ENCODE peak calls at places on chromosomes 16 and 17, in four cellular contexts. D, P, E and R are unnamed samples.

GRCh38 chr17:63578769-63579111 is 22.0 kb upstream of the TACO1 start:
- DNase-seq in E (no peak), P (no peak), D (no peak), R (no peak)

GRCh38 chr16:80129791-80130190 is 411.0 kb upstream of the DYNLRB2 start:
- DNase-seq in P (no peak), D (no peak), E (no peak), R (no peak)

GRCh38 chr17:8563981-8564602 is 66.4 kb downstream of the MYH10 start:
- DNase-seq in E (no peak), P (no peak), D (no peak), R (no peak)

GRCh38 chr17:38415250-38416194 is 12.7 kb upstream of the ARHGAP23 start:
- DNase-seq in E (peak; percentile 61), D (no peak), P (peak; percentile 64), R (peak; percentile 74)

GRCh38 chr16:508884-509736 is 18.4 kb upstream of the CAPN15 start:
- DNase-seq in E (no peak), P (no peak), D (no peak), R (no peak)

GRCh38 chr16:21156767-21157467 is 1.6 kb upstream of the LDAF1 start:
- DNase-seq in P (peak; percentile 78), E (peak; percentile 75), D (peak; percentile 41), R (peak; percentile 59)

GRCh38 chr16:31105677-31106213 is 2.4 kb upstream of the BCKDK start:
- DNase-seq in P (peak; percentile 82), E (peak; percentile 75), D (no peak), R (peak; percentile 93)

GRCh38 chr17:28874750-28875149 is 19.9 kb downstream of the ERAL1 start:
- DNase-seq in D (no peak), E (no peak), P (no peak), R (no peak)

GRCh38 chr17:66200685-66201092 is 8.8 kb upstream of the CEP112 start:
- DNase-seq in P (peak; percentile 89), E (peak; percentile 76), D (peak; percentile 28), R (peak; percentile 89)

GRCh38 chr17:64020068-64020766 is at the start of gene ICAM2:
- DNase-seq in D (no peak), P (no peak), E (no peak), R (peak; percentile 55)

GRCh38 chr16:57190136-57190535 is 4.0 kb downstream of the RSPRY1 start:
- DNase-seq in P (no peak), E (no peak), D (no peak), R (no peak)

GRCh38 chr17:77892469-77893143 is 65.9 kb upstream of the TNRC6C start:
- DNase-seq in P (no peak), D (no peak), E (peak; percentile 82), R (peak; percentile 69)

GRCh38 chr17:79932907-79933306 is 93.7 kb upstream of the CBX4 start:
- DNase-seq in D (no peak), P (no peak), E (no peak), R (no peak)

GRCh38 chr17:30186761-30187160 is 48.7 kb downstream of the SLC6A4 start:
- DNase-seq in E (no peak), P (no peak), D (no peak), R (no peak)

GRCh38 chr16:67942200-67942509 is 1.8 kb downstream of the LCAT start:
- DNase-seq in P (peak; percentile 67), E (peak; percentile 73), D (no peak), R (peak; percentile 81)

GRCh38 chr17:77882481-77883212 is 75.9 kb upstream of the TNRC6C start:
- DNase-seq in E (no peak), P (peak; percentile 31), D (no peak), R (peak; percentile 61)

GRCh38 chr17:43540821-43541674 is 5.1 kb downstream of the ETV4 start:
- DNase-seq in P (no peak), D (no peak), E (peak; percentile 56), R (no peak)

GRCh38 chr17:74185786-74186185 is 17.7 kb upstream of the RPL38 start:
- DNase-seq in P (no peak), D (no peak), E (no peak), R (no peak)

GRCh38 chr17:32142857-32143524 is 689 bp downstream of the RHOT1 start:
- DNase-seq in E (peak; percentile 61), D (no peak), P (peak; percentile 46), R (peak; percentile 77)

GRCh38 chr16:69097425-69097824 is 8.0 kb upstream of the HAS3 start:
- DNase-seq in P (no peak), D (no peak), E (no peak), R (no peak)

GRCh38 chr17:48352630-48353029 is 77.4 kb downstream of the SKAP1 start:
- DNase-seq in D (no peak), E (no peak), P (no peak), R (no peak)

GRCh38 chr16:88839745-88840588 is 16.8 kb downstream of the GALNS start:
- DNase-seq in D (no peak), P (no peak), E (no peak), R (no peak)

GRCh38 chr16:86092586-86093480 is 193.9 kb downstream of the IRF8 start:
- DNase-seq in P (no peak), E (no peak), D (no peak), R (no peak)

GRCh38 chr16:85347213-85347591 is 234.9 kb upstream of the CIBAR2 start:
- DNase-seq in P (peak; percentile 52), D (no peak), E (peak; percentile 60), R (peak; percentile 72)

GRCh38 chr16:88804552-88805339 is 1.2 kb downstream of the CDT1 start:
- DNase-seq in E (no peak), D (no peak), P (no peak), R (peak; percentile 82)

GRCh38 chr17:18184143-18185007 is 747 bp downstream of the ALKBH5 start:
- DNase-seq in E (peak; percentile 68), D (no peak), P (peak; percentile 56), R (peak; percentile 82)

GRCh38 chr17:62703269-62703775 is 75.9 kb downstream of the MRC2 start:
- DNase-seq in E (no peak), P (peak; percentile 70), D (no peak), R (no peak)

GRCh38 chr17:17835415-17836249 is 1.2 kb downstream of the SREBF1 start:
- DNase-seq in P (no peak), E (no peak), D (no peak), R (peak; percentile 45)

GRCh38 chr17:39270923-39271322 is 45.2 kb upstream of the STAC2 start:
- DNase-seq in E (no peak), P (peak; percentile 48), D (no peak), R (peak; percentile 86)

GRCh38 chr17:42309142-42309541 is 20.8 kb downstream of the STAT5A start:
- DNase-seq in E (no peak), D (no peak), P (no peak), R (no peak)
- H3K27ac ChIP-seq in E (no peak overlapping the region), D (no peak overlapping the region), P (no peak overlapping the region), R (no peak overlapping the region)

GRCh38 chr17:71682174-71682494 is 438.7 kb upstream of the SOX9 start:
- DNase-seq in D (no peak), E (no peak), P (no peak), R (no peak)

GRCh38 chr17:71677444-71677843 is 443.4 kb upstream of the SOX9 start:
- DNase-seq in D (no peak), P (no peak), E (no peak), R (no peak)

GRCh38 chr17:71681427-71682173 is 439.2 kb upstream of the SOX9 start:
- DNase-seq in P (no peak), E (no peak), D (no peak), R (no peak)

DNA sequence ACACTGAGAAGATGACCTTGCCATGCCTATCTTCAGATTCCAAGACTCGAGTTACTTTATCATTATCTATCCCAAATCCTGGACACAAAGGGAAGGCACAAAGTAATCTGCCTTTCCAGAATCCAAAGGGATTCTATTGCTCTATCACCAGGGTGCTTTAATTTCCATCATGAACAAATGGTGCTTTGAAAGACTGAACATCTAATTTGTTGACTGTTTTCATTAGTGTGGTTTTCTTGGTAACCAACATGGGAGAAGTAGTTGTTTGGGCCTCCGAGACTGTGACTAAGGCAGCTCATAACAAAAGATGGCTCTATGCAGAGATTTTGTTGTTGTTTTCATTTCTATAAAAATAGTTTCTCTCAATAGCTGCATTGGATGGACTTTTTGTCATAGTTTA is 441.0 kb upstream of the SOX9 start:
- DNase-seq in D (no peak), E (no peak), P (no peak), R (no peak)
- H3K4me2 ChIP-seq in D (no peak overlapping the region), E (no peak overlapping the region), P (no peak overlapping the region), R (no peak overlapping the region)

GRCh38 chr16:53083123-53083522 is 28.3 kb downstream of the CHD9 start:
- DNase-seq in P (peak; percentile 63), D (no peak), E (no peak), R (peak; percentile 7)
- H3K4me1 ChIP-seq in P (peaks cover 73% of the 10 kb centered on the region), D (peaks cover 75% of the 10 kb centered on the region), E (peaks cover 22% of the 10 kb centered on the region), R (peaks cover 28% of the 10 kb centered on the region)

GRCh38 chr16:8519643-8520042 is 70.7 kb downstream of the TMEM114 start:
- DNase-seq in E (no peak), P (no peak), D (no peak), R (no peak)
- H3K27ac ChIP-seq in E (no peak overlapping the region), P (no peak overlapping the region), D (no peak overlapping the region), R (no peak overlapping the region)

GRCh38 chr17:46179375-46179999 is 13.7 kb downstream of the KANSL1 start:
- DNase-seq in P (no peak), E (no peak), D (no peak), R (no peak)
- H3K4me2 ChIP-seq in P (no peak overlapping the region), E (no peak overlapping the region), D (no peak overlapping the region), R (no peak overlapping the region)

GRCh38 chr17:59840329-59840907 is 52.3 kb downstream of the TUBD1 start:
- DNase-seq in D (no peak), E (peak; percentile 45), P (peak; percentile 73), R (no peak)

GRCh38 chr17:59837362-59838195 is 55.2 kb downstream of the TUBD1 start:
- DNase-seq in D (peak; percentile 98), E (peak; percentile 82), P (peak; percentile 100), R (peak; percentile 93)

GRCh38 chr17:59839646-59840328 is 53.0 kb downstream of the TUBD1 start:
- DNase-seq in E (peak; percentile 13), D (no peak), P (peak; percentile 77), R (no peak)

GRCh38 chr17:59840908-59841666 is 51.7 kb downstream of the TUBD1 start:
- DNase-seq in D (no peak), P (peak; percentile 78), E (no peak), R (no peak)

DNA sequence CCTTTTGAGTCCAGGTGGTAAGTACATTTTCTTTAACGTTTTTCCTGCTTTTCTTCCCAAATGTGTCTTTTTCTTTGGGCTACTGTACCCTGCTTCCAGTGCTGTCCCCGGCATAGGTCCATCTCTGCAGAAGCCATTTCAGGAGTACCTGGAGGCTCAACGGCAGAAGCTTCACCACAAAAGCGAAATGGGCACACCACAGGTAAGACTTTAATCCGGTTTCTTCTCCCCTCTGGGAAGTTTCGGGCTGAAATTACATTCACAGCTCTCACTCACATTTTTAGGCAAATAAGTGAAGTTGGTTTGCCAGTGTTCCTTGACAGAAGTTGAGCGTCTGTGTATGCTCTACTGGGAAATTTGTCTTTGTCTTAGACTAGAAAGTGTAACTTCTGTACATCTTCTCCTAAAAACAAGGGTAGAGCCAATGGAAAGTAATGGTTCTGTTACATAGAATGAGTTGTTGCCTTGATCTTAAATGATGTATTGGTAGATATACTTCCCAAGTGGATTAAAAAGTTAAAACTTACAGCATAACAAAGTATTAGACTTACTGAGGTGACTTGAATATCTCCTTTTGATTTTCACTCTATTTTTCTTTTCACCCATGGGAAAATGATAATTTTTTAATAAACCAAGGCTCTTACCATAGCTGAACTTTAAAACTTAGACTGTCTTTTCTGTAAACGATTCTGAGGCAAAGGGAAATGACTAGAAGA is 54.4 kb downstream of the TUBD1 start:
- DNase-seq in E (no peak), D (no peak), P (peak; percentile 83), R (peak; percentile 66)
- H3K4me1 ChIP-seq in E (peaks cover 39% of the 10 kb centered on the region), D (peaks cover 13% of the 10 kb centered on the region), P (peaks cover 21% of the 10 kb centered on the region), R (peaks cover 54% of the 10 kb centered on the region)